ENCODE peak calls at places on chromosomes 6 and 20, in four cellular contexts. Z is H1, X is IMR-90, P is mesenchymal stem cell. V is an unnamed sample.

GRCh38 chr6:41371461-41371991 is 36.1 kb downstream of the NCR2 start:
- DNase-seq in X (peak; percentile 42), P (peak; percentile 80), Z (no peak), V (no peak)

GRCh38 chr6:20564269-20564668 is 30.0 kb downstream of the CDKAL1 start:
- DNase-seq in Z (no peak), X (peak; percentile 27), P (peak; percentile 37), V (no peak)

GRCh38 chr20:62571667-62572344 is 70.5 kb upstream of the SLCO4A1 start:
- DNase-seq in P (no peak), X (no peak), Z (no peak), V (no peak)

GRCh38 chr20:49284818-49285217 is 7.0 kb upstream of the ZNFX1 start:
- DNase-seq in X (no peak), P (no peak), Z (no peak), V (no peak)

GRCh38 chr20:34528921-34529297 is 12.7 kb downstream of the DYNLRB1 start:
- DNase-seq in X (no peak), P (no peak), Z (no peak), V (no peak)

GRCh38 chr20:54469293-54469692 is 6.1 kb upstream of the DOK5 start:
- DNase-seq in P (no peak), Z (no peak), X (no peak), V (no peak)

GRCh38 chr6:119077643-119078448 is 618 bp downstream of the FAM184A start:
- DNase-seq in Z (peak; percentile 9), P (peak; percentile 9), X (no peak), V (no peak)

GRCh38 chr20:48801197-48801596 is 26.6 kb downstream of the PREX1 start:
- DNase-seq in Z (no peak), P (no peak), X (no peak), V (no peak)

GRCh38 chr6:123838612-123839279 is 35.1 kb downstream of the NKAIN2 start:
- DNase-seq in Z (no peak), X (no peak), P (no peak), V (no peak)

GRCh38 chr6:10633216-10633615 is 61.2 kb downstream of the C6orf52 start:
- DNase-seq in P (peak; percentile 59), Z (no peak), X (peak; percentile 75), V (peak; percentile 13)

GRCh38 chr20:17430515-17430914 is 100.7 kb downstream of the BFSP1 start:
- DNase-seq in X (no peak), Z (no peak), P (no peak), V (no peak)

GRCh38 chr6:138528137-138528536 is 28.8 kb upstream of the NHSL1 start:
- DNase-seq in X (peak; percentile 34), P (no peak), Z (no peak), V (no peak)

GRCh38 chr6:57302477-57302876 is 15.0 kb upstream of the PRIM2 start:
- DNase-seq in X (peak; percentile 70), P (peak; percentile 42), Z (no peak), V (no peak)

GRCh38 chr6:138162104-138162946 is 586 bp downstream of the ARFGEF3 start:
- DNase-seq in Z (no peak), P (peak; percentile 17), X (no peak), V (no peak)

GRCh38 chr20:17612287-17612974 is 42.6 kb downstream of the DSTN start:
- DNase-seq in X (peak; percentile 50), Z (no peak), P (peak; percentile 84), V (peak; percentile 73)

GRCh38 chr20:48986899-48987298 is 59.2 kb upstream of the CSE1L start:
- DNase-seq in X (no peak), P (no peak), Z (no peak), V (peak; percentile 21)

GRCh38 chr6:141677598-141678211 is 455.0 kb upstream of the GJE1 start:
- DNase-seq in Z (no peak), X (peak; percentile 47), P (peak; percentile 51), V (no peak)

GRCh38 chr6:53128842-53129241 is 19.8 kb downstream of the GCM1 start:
- DNase-seq in X (no peak), Z (no peak), P (peak; percentile 32), V (no peak)

GRCh38 chr6:56953597-56954388 is 1.1 kb upstream of the BEND6 start:
- DNase-seq in X (no peak), P (peak; percentile 37), Z (peak; percentile 9), V (no peak)

GRCh38 chr6:152428126-152428525 is 209.0 kb downstream of the SYNE1 start:
- DNase-seq in X (peak; percentile 1), P (no peak), Z (peak; percentile 3), V (no peak)

GRCh38 chr20:22686097-22686496 is 101.7 kb upstream of the FOXA2 start:
- DNase-seq in P (peak; percentile 72), Z (peak; percentile 33), X (peak; percentile 61), V (no peak)

GRCh38 chr6:136249336-136249735 is 775 bp downstream of the MTFR2 start:
- DNase-seq in P (peak; percentile 29), X (peak; percentile 56), Z (no peak), V (no peak)

GRCh38 chr6:127710668-127711067 is 133.7 kb downstream of the C6orf58 start:
- DNase-seq in X (no peak), Z (no peak), P (no peak), V (no peak)

GRCh38 chr6:150448221-150448620 is 79.4 kb downstream of the IYD start:
- DNase-seq in P (no peak), X (no peak), Z (no peak), V (no peak)

GRCh38 chr6:139253656-139254055 is 38.1 kb downstream of the TXLNB start:
- DNase-seq in Z (no peak), P (no peak), X (no peak), V (no peak)

GRCh38 chr6:157235600-157236039 is 87.7 kb downstream of the TMEM242 start:
- DNase-seq in P (peak; percentile 60), Z (peak; percentile 57), X (peak; percentile 33), V (peak; percentile 35)

GRCh38 chr6:21208796-21209186 is 384.8 kb upstream of the SOX4 start:
- DNase-seq in Z (no peak), X (no peak), P (no peak), V (no peak)

GRCh38 chr6:138977242-138977641 is 10.8 kb downstream of the REPS1 start:
- DNase-seq in P (no peak), X (no peak), Z (no peak), V (peak; percentile 40)

GRCh38 chr6:9659848-9660247 is 755.0 kb downstream of the TFAP2A start:
- DNase-seq in P (no peak), Z (no peak), X (no peak), V (no peak)

GRCh38 chr6:167576050-167576741 is 250.5 kb upstream of the AFDN start:
- DNase-seq in Z (no peak), P (no peak), X (no peak), V (no peak)
- H3K14ac ChIP-seq in Z (no peak overlapping the region), P (no peak overlapping the region), X (no peak overlapping the region), V (no peak overlapping the region)

DNA sequence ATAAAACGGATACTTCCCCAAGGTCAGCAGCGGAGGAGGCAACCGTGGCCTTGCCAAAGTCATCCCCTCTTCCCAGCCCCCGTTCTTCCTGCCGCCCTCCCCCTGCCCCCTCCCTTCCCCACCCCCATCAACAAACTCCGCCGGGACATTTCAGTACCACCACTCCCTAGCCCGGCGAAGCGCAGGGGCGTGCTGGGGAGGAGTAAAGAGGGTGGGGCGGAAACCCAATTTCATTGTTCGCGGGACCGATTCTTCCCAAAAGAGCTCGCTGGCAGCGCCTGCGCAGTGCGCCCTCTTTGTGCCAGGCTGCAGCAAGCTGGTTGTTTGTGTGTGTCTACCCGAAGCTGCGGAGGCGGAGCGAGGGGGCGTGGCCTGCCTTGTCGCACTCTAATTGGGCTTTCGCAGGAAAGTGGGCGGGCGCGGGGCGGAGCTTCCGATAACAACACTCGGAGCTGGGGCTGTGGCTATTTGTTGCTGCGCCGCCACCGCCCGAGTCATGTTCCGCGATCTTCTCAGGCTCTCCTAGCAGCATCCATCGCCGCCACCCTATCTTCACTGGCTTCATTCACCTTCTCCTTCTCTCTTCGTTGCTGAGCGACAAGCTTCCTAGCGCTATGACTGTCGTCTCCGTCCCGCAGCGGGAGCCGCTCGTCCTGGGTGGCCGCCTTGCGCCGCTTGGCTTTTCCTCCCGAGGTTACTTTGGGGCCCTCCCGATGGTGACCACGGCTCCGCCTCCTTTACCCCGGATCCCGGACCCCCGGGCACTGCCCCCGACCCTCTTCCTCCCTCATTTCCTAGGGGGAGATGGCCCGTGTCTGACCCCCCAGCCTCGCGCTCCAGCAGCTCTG is at the start of gene PNRC1:
- DNase-seq in Z (peak; percentile 100), P (peak; percentile 99), X (peak; percentile 98), V (peak; percentile 100)
- H2BK120ac ChIP-seq in Z (peak within 1 kb of the TSS; percentile 65), P (peak within 1 kb of the TSS; percentile 100), X (peak within 1 kb of the TSS; percentile 7), V (peak within 1 kb of the TSS; percentile 96)

GRCh38 chr6:8085053-8085511 is 17.3 kb downstream of the EEF1E1 start:
- DNase-seq in Z (no peak), P (peak; percentile 95), X (peak; percentile 95), V (peak; percentile 40)
- H3K14ac ChIP-seq in Z (no peak overlapping the region), P (no peak overlapping the region), X (no peak overlapping the region), V (no peak overlapping the region)

GRCh38 chr6:43914272-43915147 is 144.5 kb downstream of the VEGFA start:
- DNase-seq in X (no peak), Z (no peak), P (no peak), V (no peak)

GRCh38 chr6:43913388-43914271 is 143.6 kb downstream of the VEGFA start:
- DNase-seq in X (peak; percentile 45), P (peak; percentile 44), Z (no peak), V (no peak)

GRCh38 chr6:43911625-43912577 is 141.9 kb downstream of the VEGFA start:
- DNase-seq in X (no peak), P (no peak), Z (peak; percentile 36), V (no peak)

GRCh38 chr6:43911354-43911624 is 141.3 kb downstream of the VEGFA start:
- DNase-seq in P (peak; percentile 25), X (peak; percentile 16), Z (no peak), V (no peak)

GRCh38 chr6:43912598-43913387 is 142.8 kb downstream of the VEGFA start:
- DNase-seq in P (no peak), X (no peak), Z (no peak), V (no peak)
- H2BK120ac ChIP-seq in P (no peak overlapping the region), X (peak overlapping the region; percentile 29), Z (no peak overlapping the region), V (no peak overlapping the region)

GRCh38 chr6:3888153-3888957 is 39.2 kb downstream of the FAM50B start:
- DNase-seq in Z (no peak), X (no peak), P (no peak), V (no peak)
- H3K14ac ChIP-seq in Z (no peak overlapping the region), X (no peak overlapping the region), P (no peak overlapping the region), V (no peak overlapping the region)

GRCh38 chr6:47187883-47188587 is 121.7 kb downstream of the TNFRSF21 start:
- DNase-seq in P (no peak), Z (no peak), X (peak; percentile 69), V (no peak)

GRCh38 chr6:47182291-47182957 is 127.3 kb downstream of the TNFRSF21 start:
- DNase-seq in X (no peak), P (no peak), Z (no peak), V (no peak)

GRCh38 chr6:47181681-47182080 is 128.0 kb downstream of the TNFRSF21 start:
- DNase-seq in X (no peak), Z (no peak), P (no peak), V (no peak)

GRCh38 chr6:47188588-47189021 is 121.1 kb downstream of the TNFRSF21 start:
- DNase-seq in Z (peak; percentile 17), P (peak; percentile 65), X (peak; percentile 78), V (peak; percentile 88)

GRCh38 chr6:47187108-47187507 is 122.6 kb downstream of the TNFRSF21 start:
- DNase-seq in P (no peak), X (no peak), Z (no peak), V (no peak)
- H2BK120ac ChIP-seq in P (no peak overlapping the region), X (peak overlapping the region; percentile 32), Z (no peak overlapping the region), V (peak overlapping the region; percentile 96)

V was measured in trophoblast cell.